ENCODE peak calls at places on chromosomes 3 and 15, in eight cellular contexts. One of them, this sample, is unnamed.

GRCh38 chr3:46559030-46559704 is 6.9 kb downstream of the LRRC2 start:
- DNase-seq in NCI-H345: no peak
- DNase-seq in cardiac fibroblast: no peak
- DNase-seq in T-cell: no peak
- DNase-seq in NCI-H1930: no peak
- DNase-seq in GM10248: no peak
- DNase-seq in stimulated activated naive CD8-positive, alpha-beta T cell treated with anti-CD3 and anti-CD28 coated beads, Interleukin-15, amount 100 ng/mL, for 72 hours: no peak
- DNase-seq in NCI-H2107: no peak
- DNase-seq in this sample: no peak

GRCh38 chr15:96494530-96494929 is 164.0 kb downstream of the NR2F2 start:
- DNase-seq in NCI-H345: no peak
- DNase-seq in cardiac fibroblast: no peak
- DNase-seq in T-cell: no peak
- DNase-seq in NCI-H1930: no peak
- DNase-seq in GM10248: no peak
- DNase-seq in stimulated activated naive CD8-positive, alpha-beta T cell treated with anti-CD3 and anti-CD28 coated beads, Interleukin-15, amount 100 ng/mL, for 72 hours: no peak
- DNase-seq in NCI-H2107: no peak
- DNase-seq in this sample: no peak

GRCh38 chr15:27865323-27865922 is 233.7 kb downstream of the OCA2 start:
- DNase-seq in NCI-H345: peak; percentile 2
- DNase-seq in cardiac fibroblast: no peak
- DNase-seq in T-cell: no peak
- DNase-seq in NCI-H1930: no peak
- DNase-seq in GM10248: no peak
- DNase-seq in stimulated activated naive CD8-positive, alpha-beta T cell treated with anti-CD3 and anti-CD28 coated beads, Interleukin-15, amount 100 ng/mL, for 72 hours: no peak
- DNase-seq in NCI-H2107: no peak
- DNase-seq in this sample: no peak

GRCh38 chr3:34202975-34203374 is 404.5 kb downstream of the PDCD6IP start:
- DNase-seq in NCI-H345: no peak
- DNase-seq in cardiac fibroblast: no peak
- DNase-seq in T-cell: no peak
- DNase-seq in NCI-H1930: no peak
- DNase-seq in GM10248: no peak
- DNase-seq in stimulated activated naive CD8-positive, alpha-beta T cell treated with anti-CD3 and anti-CD28 coated beads, Interleukin-15, amount 100 ng/mL, for 72 hours: no peak
- DNase-seq in NCI-H2107: no peak
- DNase-seq in this sample: no peak

GRCh38 chr15:23447107-23447500 is at the start of gene GOLGA6L2:
- DNase-seq in NCI-H345: no peak
- DNase-seq in cardiac fibroblast: no peak
- DNase-seq in T-cell: no peak
- DNase-seq in NCI-H1930: no peak
- DNase-seq in GM10248: no peak
- DNase-seq in stimulated activated naive CD8-positive, alpha-beta T cell treated with anti-CD3 and anti-CD28 coated beads, Interleukin-15, amount 100 ng/mL, for 72 hours: no peak
- DNase-seq in NCI-H2107: no peak
- DNase-seq in this sample: no peak

GRCh38 chr3:52986049-52986448 is 59.8 kb downstream of the SFMBT1 start:
- DNase-seq in NCI-H345: no peak
- DNase-seq in cardiac fibroblast: peak; percentile 30
- DNase-seq in T-cell: no peak
- DNase-seq in NCI-H1930: no peak
- DNase-seq in GM10248: no peak
- DNase-seq in stimulated activated naive CD8-positive, alpha-beta T cell treated with anti-CD3 and anti-CD28 coated beads, Interleukin-15, amount 100 ng/mL, for 72 hours: no peak
- DNase-seq in NCI-H2107: no peak
- DNase-seq in this sample: no peak

GRCh38 chr15:86624261-86625036 is 544.8 kb downstream of the AGBL1 start:
- DNase-seq in NCI-H345: peak; percentile 3
- DNase-seq in cardiac fibroblast: peak; percentile 65
- DNase-seq in T-cell: peak; percentile 18
- DNase-seq in NCI-H1930: no peak
- DNase-seq in GM10248: no peak
- DNase-seq in stimulated activated naive CD8-positive, alpha-beta T cell treated with anti-CD3 and anti-CD28 coated beads, Interleukin-15, amount 100 ng/mL, for 72 hours: peak; percentile 71
- DNase-seq in NCI-H2107: no peak
- DNase-seq in this sample: no peak

GRCh38 chr15:40567111-40567510 is 2.0 kb upstream of the RPUSD2 start:
- DNase-seq in NCI-H345: no peak
- DNase-seq in cardiac fibroblast: peak; percentile 25
- DNase-seq in T-cell: no peak
- DNase-seq in NCI-H1930: no peak
- DNase-seq in GM10248: no peak
- DNase-seq in stimulated activated naive CD8-positive, alpha-beta T cell treated with anti-CD3 and anti-CD28 coated beads, Interleukin-15, amount 100 ng/mL, for 72 hours: no peak
- DNase-seq in NCI-H2107: no peak
- DNase-seq in this sample: no peak

GRCh38 chr3:58537412-58538301 is 667 bp upstream of the ACOX2 start:
- DNase-seq in NCI-H345: no peak
- DNase-seq in cardiac fibroblast: peak; percentile 27
- DNase-seq in T-cell: no peak
- DNase-seq in NCI-H1930: no peak
- DNase-seq in GM10248: no peak
- DNase-seq in stimulated activated naive CD8-positive, alpha-beta T cell treated with anti-CD3 and anti-CD28 coated beads, Interleukin-15, amount 100 ng/mL, for 72 hours: no peak
- DNase-seq in NCI-H2107: no peak
- DNase-seq in this sample: no peak

GRCh38 chr3:73255609-73256029 is 194.2 kb downstream of the EBLN2 start:
- DNase-seq in NCI-H345: peak; percentile 92
- DNase-seq in cardiac fibroblast: peak; percentile 75
- DNase-seq in T-cell: no peak
- DNase-seq in NCI-H1930: no peak
- DNase-seq in GM10248: no peak
- DNase-seq in stimulated activated naive CD8-positive, alpha-beta T cell treated with anti-CD3 and anti-CD28 coated beads, Interleukin-15, amount 100 ng/mL, for 72 hours: no peak
- DNase-seq in NCI-H2107: peak; percentile 50
- DNase-seq in this sample: no peak

GRCh38 chr3:19216669-19217337 is 68.5 kb downstream of the KCNH8 start:
- DNase-seq in NCI-H345: no peak
- DNase-seq in cardiac fibroblast: peak; percentile 1
- DNase-seq in T-cell: no peak
- DNase-seq in NCI-H1930: no peak
- DNase-seq in GM10248: no peak
- DNase-seq in stimulated activated naive CD8-positive, alpha-beta T cell treated with anti-CD3 and anti-CD28 coated beads, Interleukin-15, amount 100 ng/mL, for 72 hours: no peak
- DNase-seq in NCI-H2107: no peak
- DNase-seq in this sample: no peak

GRCh38 chr3:33884204-33884561 is 85.8 kb downstream of the PDCD6IP start:
- DNase-seq in NCI-H345: no peak
- DNase-seq in cardiac fibroblast: peak; percentile 44
- DNase-seq in T-cell: no peak
- DNase-seq in NCI-H1930: no peak
- DNase-seq in GM10248: no peak
- DNase-seq in stimulated activated naive CD8-positive, alpha-beta T cell treated with anti-CD3 and anti-CD28 coated beads, Interleukin-15, amount 100 ng/mL, for 72 hours: no peak
- DNase-seq in NCI-H2107: peak; percentile 5
- DNase-seq in this sample: no peak

GRCh38 chr3:47976135-47976758 is 40.0 kb downstream of the MAP4 start:
- DNase-seq in NCI-H345: no peak
- DNase-seq in cardiac fibroblast: no peak
- DNase-seq in T-cell: no peak
- DNase-seq in NCI-H1930: no peak
- DNase-seq in GM10248: peak; percentile 30
- DNase-seq in stimulated activated naive CD8-positive, alpha-beta T cell treated with anti-CD3 and anti-CD28 coated beads, Interleukin-15, amount 100 ng/mL, for 72 hours: no peak
- DNase-seq in NCI-H2107: no peak
- DNase-seq in this sample: no peak

GRCh38 chr15:98003976-98004375 is 43.5 kb downstream of the ARRDC4 start:
- DNase-seq in NCI-H345: no peak
- DNase-seq in cardiac fibroblast: no peak
- DNase-seq in T-cell: no peak
- DNase-seq in NCI-H1930: no peak
- DNase-seq in GM10248: no peak
- DNase-seq in stimulated activated naive CD8-positive, alpha-beta T cell treated with anti-CD3 and anti-CD28 coated beads, Interleukin-15, amount 100 ng/mL, for 72 hours: no peak
- DNase-seq in NCI-H2107: no peak
- DNase-seq in this sample: no peak

GRCh38 chr3:62884041-62884870 is 9.0 kb upstream of the CADPS start:
- DNase-seq in NCI-H345: peak; percentile 13
- DNase-seq in cardiac fibroblast: no peak
- DNase-seq in T-cell: no peak
- DNase-seq in NCI-H1930: no peak
- DNase-seq in GM10248: no peak
- DNase-seq in stimulated activated naive CD8-positive, alpha-beta T cell treated with anti-CD3 and anti-CD28 coated beads, Interleukin-15, amount 100 ng/mL, for 72 hours: no peak
- DNase-seq in NCI-H2107: no peak
- DNase-seq in this sample: no peak

GRCh38 chr15:84737005-84737404 is 11.4 kb upstream of the ZNF592 start:
- DNase-seq in NCI-H345: no peak
- DNase-seq in cardiac fibroblast: no peak
- DNase-seq in T-cell: no peak
- DNase-seq in NCI-H1930: no peak
- DNase-seq in GM10248: no peak
- DNase-seq in stimulated activated naive CD8-positive, alpha-beta T cell treated with anti-CD3 and anti-CD28 coated beads, Interleukin-15, amount 100 ng/mL, for 72 hours: no peak
- DNase-seq in NCI-H2107: no peak
- DNase-seq in this sample: no peak

GRCh38 chr3:78580691-78581090 is 1187.1 kb downstream of the ROBO1 start:
- DNase-seq in NCI-H345: no peak
- DNase-seq in cardiac fibroblast: no peak
- DNase-seq in T-cell: no peak
- DNase-seq in NCI-H1930: no peak
- DNase-seq in GM10248: no peak
- DNase-seq in stimulated activated naive CD8-positive, alpha-beta T cell treated with anti-CD3 and anti-CD28 coated beads, Interleukin-15, amount 100 ng/mL, for 72 hours: no peak
- DNase-seq in NCI-H2107: no peak
- DNase-seq in this sample: no peak

GRCh38 chr3:38579146-38579545 is 70.3 kb downstream of the SCN5A start:
- DNase-seq in NCI-H345: peak; percentile 6
- DNase-seq in cardiac fibroblast: peak; percentile 13
- DNase-seq in T-cell: no peak
- DNase-seq in NCI-H1930: no peak
- DNase-seq in GM10248: no peak
- DNase-seq in stimulated activated naive CD8-positive, alpha-beta T cell treated with anti-CD3 and anti-CD28 coated beads, Interleukin-15, amount 100 ng/mL, for 72 hours: no peak
- DNase-seq in NCI-H2107: peak; percentile 21
- DNase-seq in this sample: no peak

GRCh38 chr3:11438636-11439035 is 166.4 kb downstream of the ATG7 start:
- DNase-seq in NCI-H345: no peak
- DNase-seq in cardiac fibroblast: peak; percentile 74
- DNase-seq in T-cell: no peak
- DNase-seq in NCI-H1930: no peak
- DNase-seq in GM10248: no peak
- DNase-seq in stimulated activated naive CD8-positive, alpha-beta T cell treated with anti-CD3 and anti-CD28 coated beads, Interleukin-15, amount 100 ng/mL, for 72 hours: no peak
- DNase-seq in NCI-H2107: no peak
- DNase-seq in this sample: no peak

GRCh38 chr3:171230857-171231256 is 204.3 kb upstream of the SLC2A2 start:
- DNase-seq in NCI-H345: no peak
- DNase-seq in cardiac fibroblast: peak; percentile 15
- DNase-seq in T-cell: no peak
- DNase-seq in NCI-H1930: no peak
- DNase-seq in GM10248: no peak
- DNase-seq in stimulated activated naive CD8-positive, alpha-beta T cell treated with anti-CD3 and anti-CD28 coated beads, Interleukin-15, amount 100 ng/mL, for 72 hours: no peak
- DNase-seq in NCI-H2107: no peak
- DNase-seq in this sample: no peak

GRCh38 chr15:41559489-41560177 is 621 bp downstream of the TYRO3 start:
- DNase-seq in NCI-H345: no peak
- DNase-seq in cardiac fibroblast: no peak
- DNase-seq in T-cell: no peak
- DNase-seq in NCI-H1930: no peak
- DNase-seq in GM10248: no peak
- DNase-seq in stimulated activated naive CD8-positive, alpha-beta T cell treated with anti-CD3 and anti-CD28 coated beads, Interleukin-15, amount 100 ng/mL, for 72 hours: no peak
- DNase-seq in NCI-H2107: no peak
- DNase-seq in this sample: no peak

GRCh38 chr3:63386568-63386967 is 108.5 kb downstream of the SYNPR start:
- DNase-seq in NCI-H345: no peak
- DNase-seq in cardiac fibroblast: no peak
- DNase-seq in T-cell: no peak
- DNase-seq in NCI-H1930: no peak
- DNase-seq in GM10248: no peak
- DNase-seq in stimulated activated naive CD8-positive, alpha-beta T cell treated with anti-CD3 and anti-CD28 coated beads, Interleukin-15, amount 100 ng/mL, for 72 hours: no peak
- DNase-seq in NCI-H2107: no peak
- DNase-seq in this sample: no peak